ENCODE peak calls at places on chromosome 10, in five cellular contexts. S is astrocyte; Y is lower lobe of right lung; Q is CD8-positive, alpha-beta memory T cell; N is endothelial cell of umbilical vein. D is an unnamed sample.

GRCh38 chr10:96271017-96271815 is at the start of gene BLNK:
- DNase-seq in N (no peak), S (no peak), Y (peak; percentile 87), Q (no peak), D (peak; percentile 86)

GRCh38 chr10:23422003-23422411 is 16.9 kb upstream of the OTUD1 start:
- DNase-seq in Y (no peak), N (no peak), S (peak; percentile 37), Q (no peak), D (peak; percentile 57)

GRCh38 chr10:30542001-30542861 is 87.3 kb downstream of the LYZL2 start:
- DNase-seq in N (no peak), S (no peak), Y (no peak), Q (no peak), D (no peak)

GRCh38 chr10:30002438-30003266 is 56.7 kb downstream of the JCAD start:
- DNase-seq in N (peak; percentile 85), S (peak; percentile 64), Q (peak; percentile 42), Y (peak; percentile 77), D (peak; percentile 67)

GRCh38 chr10:8575551-8576100 is 521.1 kb downstream of the GATA3 start:
- DNase-seq in S (no peak), Y (no peak), Q (no peak), N (no peak), D (no peak)

GRCh38 chr10:130770018-130770630 is 541.4 kb downstream of the TCERG1L start:
- DNase-seq in N (no peak), Q (no peak), S (no peak), Y (no peak), D (no peak)

GRCh38 chr10:119498889-119499864 is 43.3 kb downstream of the RGS10 start:
- DNase-seq in N (no peak), S (peak; percentile 63), Y (no peak), Q (peak; percentile 70), D (peak; percentile 19)

GRCh38 chr10:69958232-69958902 is 94.3 kb upstream of the MACROH2A2 start:
- DNase-seq in N (peak; percentile 43), Y (no peak), S (peak; percentile 16), Q (peak; percentile 5), D (peak; percentile 52)

GRCh38 chr10:86340176-86340990 is 26.2 kb downstream of the GRID1 start:
- DNase-seq in Y (peak; percentile 17), Q (no peak), S (no peak), N (no peak), D (no peak)

GRCh38 chr10:50988792-50989191 is 85.5 kb upstream of the PRKG1 start:
- DNase-seq in Y (no peak), S (no peak), N (peak; percentile 33), Q (no peak), D (no peak)

GRCh38 chr10:114306116-114306973 is 67.3 kb downstream of the VWA2 start:
- DNase-seq in Y (no peak), Q (no peak), S (peak; percentile 99), N (no peak), D (peak; percentile 98)

GRCh38 chr10:78974409-78975317 is 94.1 kb upstream of the ZMIZ1 start:
- DNase-seq in Q (peak; percentile 24), S (peak; percentile 91), N (peak; percentile 94), Y (peak; percentile 70), D (peak; percentile 89)

GRCh38 chr10:98433881-98434732 is 12.6 kb downstream of the HPS1 start:
- DNase-seq in Q (no peak), N (peak; percentile 47), Y (no peak), S (peak; percentile 74), D (peak; percentile 23)

GRCh38 chr10:3757250-3757637 is 27.8 kb downstream of the KLF6 start:
- DNase-seq in S (no peak), Y (no peak), Q (no peak), N (no peak), D (no peak)

GRCh38 chr10:101053516-101053915 is 8.3 kb upstream of the KAZALD1 start:
- DNase-seq in N (no peak), Y (no peak), Q (no peak), S (no peak), D (no peak)

GRCh38 chr10:45224219-45224841 is 91.1 kb downstream of the OR13A1 start:
- DNase-seq in Q (no peak), S (no peak), N (no peak), Y (peak; percentile 46), D (no peak)

GRCh38 chr10:70680899-70681730 is 8.8 kb downstream of the ADAMTS14 start:
- DNase-seq in Q (no peak), N (no peak), S (no peak), Y (no peak), D (peak; percentile 50)

GRCh38 chr10:71234017-71234894 is 21.9 kb downstream of the UNC5B start:
- DNase-seq in N (no peak), S (no peak), Y (peak; percentile 81), Q (no peak), D (no peak)

GRCh38 chr10:90288403-90288933 is 569.4 kb downstream of the HTR7 start:
- DNase-seq in N (peak; percentile 68), S (peak; percentile 31), Q (no peak), Y (no peak), D (peak; percentile 29)

GRCh38 chr10:86825366-86825765 is 68.9 kb downstream of the BMPR1A start:
- DNase-seq in S (no peak), N (no peak), Y (no peak), Q (no peak), D (no peak)

GRCh38 chr10:58178811-58179210 is 88.9 kb downstream of the IPMK start:
- DNase-seq in Q (no peak), S (no peak), N (peak; percentile 17), Y (no peak), D (peak; percentile 55)

GRCh38 chr10:132370426-132371340 is 26.3 kb upstream of the PWWP2B start:
- DNase-seq in Y (peak; percentile 30), S (no peak), Q (no peak), N (no peak), D (no peak)

GRCh38 chr10:67884842-67885680 is 605 bp downstream of the SIRT1 start:
- DNase-seq in Q (peak; percentile 83), Y (peak; percentile 91), S (peak; percentile 67), N (peak; percentile 79), D (peak; percentile 82)

GRCh38 chr10:125102216-125102615 is 58.1 kb downstream of the CTBP2 start:
- DNase-seq in S (peak; percentile 59), Q (no peak), Y (peak; percentile 55), N (no peak), D (peak; percentile 53)

GRCh38 chr10:132294561-132295320 is 13.0 kb downstream of the STK32C start:
- DNase-seq in Y (peak; percentile 32), N (no peak), Q (no peak), S (no peak), D (no peak)

GRCh38 chr10:129761981-129762956 is 201.8 kb downstream of the EBF3 start:
- DNase-seq in N (no peak), Y (peak; percentile 26), Q (no peak), S (no peak), D (no peak)

GRCh38 chr10:12041766-12042408 is 722 bp downstream of the UPF2 start:
- DNase-seq in S (no peak), Q (peak; percentile 19), Y (no peak), N (peak; percentile 52), D (peak; percentile 45)

GRCh38 chr10:103812004-103812403 is 43.4 kb downstream of the SH3PXD2A start:
- DNase-seq in Y (peak; percentile 65), S (no peak), Q (no peak), N (no peak), D (no peak)

GRCh38 chr10:12505683-12506082 is 156.3 kb downstream of the CAMK1D start:
- DNase-seq in N (no peak), Q (no peak), S (no peak), Y (no peak), D (no peak)

GRCh38 chr10:131839351-131839750 is 61.5 kb upstream of the PPP2R2D start:
- DNase-seq in S (no peak), N (no peak), Y (peak; percentile 41), Q (no peak), D (no peak)

GRCh38 chr10:27719052-27719451 is 26.6 kb downstream of the MKX start:
- DNase-seq in Y (no peak), S (no peak), Q (no peak), N (no peak), D (no peak)

GRCh38 chr10:100878291-100878910 is 34.4 kb upstream of the SLF2 start:
- DNase-seq in S (peak; percentile 49), N (peak; percentile 57), Q (peak; percentile 9), Y (no peak), D (peak; percentile 46)

GRCh38 chr10:20407421-20407820 is 489.7 kb downstream of the NEBL start:
- DNase-seq in N (no peak), S (no peak), Q (no peak), Y (no peak), D (no peak)

GRCh38 chr10:125172694-125173093 is 12.3 kb upstream of the CTBP2 start:
- DNase-seq in Y (no peak), Q (no peak), S (no peak), N (no peak), D (no peak)

GRCh38 chr10:1163204-1163660 is 107.0 kb downstream of the WDR37 start:
- DNase-seq in N (no peak), Y (no peak), S (no peak), Q (no peak), D (no peak)
- H3K4me1 ChIP-seq in N (no peaks in the 10 kb centered on the region), Y (no peaks in the 10 kb centered on the region), S (no peaks in the 10 kb centered on the region), Q (no peaks in the 10 kb centered on the region), D (no peaks in the 10 kb centered on the region)

GRCh38 chr10:77835669-77836086 is 90.9 kb downstream of the DLG5 start:
- DNase-seq in N (no peak), Q (no peak), Y (no peak), S (peak; percentile 8), D (no peak)
- H3K27ac ChIP-seq in N (peak overlapping the region; percentile 28), Q (peak overlapping the region; percentile 77), Y (peak overlapping the region; percentile 48), S (no peak overlapping the region), D (no peak overlapping the region)

GRCh38 chr10:99497343-99498025 is 35.3 kb upstream of the NKX2-3 start:
- DNase-seq in S (no peak), N (no peak), Y (no peak), Q (no peak), D (no peak)
- H3K27me3 ChIP-seq in S (peaks cover 5% of the 10 kb centered on the region), N (peaks cover 4% of the 10 kb centered on the region), Y (peaks cover 3% of the 10 kb centered on the region), Q (no peaks in the 10 kb centered on the region), D (no peaks in the 10 kb centered on the region)

GRCh38 chr10:102631525-102632393 is 12.5 kb upstream of the TRIM8 start:
- DNase-seq in Y (peak; percentile 15), S (no peak), Q (no peak), N (no peak), D (no peak)

GRCh38 chr10:102634696-102635095 is 9.6 kb upstream of the TRIM8 start:
- DNase-seq in Y (peak; percentile 41), Q (no peak), N (no peak), S (no peak), D (peak; percentile 35)

GRCh38 chr10:102632394-102633062 is 11.8 kb upstream of the TRIM8 start:
- DNase-seq in S (no peak), N (peak; percentile 59), Y (peak; percentile 17), Q (no peak), D (no peak)

GRCh38 chr10:102633848-102634247 is 10.4 kb upstream of the TRIM8 start:
- DNase-seq in Y (peak; percentile 32), S (no peak), N (no peak), Q (no peak), D (no peak)

DNA sequence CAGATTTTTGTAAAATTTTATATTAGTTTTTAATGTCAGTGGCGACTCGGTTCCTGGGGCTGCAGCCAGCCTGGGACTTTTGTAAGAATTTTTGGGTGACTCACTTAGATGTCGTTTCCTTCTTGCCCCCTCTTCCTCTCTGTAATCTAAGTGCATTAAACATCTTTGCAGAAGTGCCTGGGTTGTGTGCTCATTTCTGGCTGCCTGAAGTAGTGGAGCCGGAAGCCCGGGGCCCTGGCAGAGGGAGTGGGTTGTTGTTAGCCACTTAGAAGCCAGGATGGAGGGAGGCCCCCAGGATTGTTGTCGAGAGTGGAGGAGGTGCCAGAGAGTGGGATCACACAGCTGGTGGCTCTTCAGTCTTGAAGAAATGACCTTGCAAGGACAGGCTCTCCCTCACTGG is 11.0 kb upstream of the TRIM8 start:
- DNase-seq in S (peak; percentile 58), Y (peak; percentile 78), Q (no peak), N (peak; percentile 97), D (no peak)
- H3K4me1 ChIP-seq in S (peaks cover 47% of the 10 kb centered on the region), Y (peaks cover 57% of the 10 kb centered on the region), Q (peaks cover 40% of the 10 kb centered on the region), N (peaks cover 65% of the 10 kb centered on the region), D (peaks cover 59% of the 10 kb centered on the region)

D was measured in mammary epithelial cell.